ENCODE peak calls at places on chromosome 4, in five cellular contexts. One of them, this sample, is unnamed.

GRCh38 chr4:170005472-170005871 is 20.7 kb downstream of the MFAP3L start:
- DNase-seq in NCI-H1417: peak
- DNase-seq in T-helper 2 cell: no peak
- DNase-seq in NCI-H345: no peak
- DNase-seq in T-helper 1 cell: no peak
- DNase-seq in this sample: no peak

GRCh38 chr4:3324093-3324815 is 31.4 kb downstream of the RGS12 start:
- DNase-seq in NCI-H1417: no peak
- DNase-seq in T-helper 2 cell: no peak
- DNase-seq in NCI-H345: no peak
- DNase-seq in T-helper 1 cell: no peak
- DNase-seq in this sample: no peak

GRCh38 chr4:76485450-76485849 is 50.4 kb downstream of the SHROOM3 start:
- DNase-seq in NCI-H1417: no peak
- DNase-seq in T-helper 2 cell: no peak
- DNase-seq in NCI-H345: peak
- DNase-seq in T-helper 1 cell: no peak
- DNase-seq in this sample: no peak

GRCh38 chr4:171813195-171813955 is at the start of gene GALNTL6:
- DNase-seq in NCI-H1417: no peak
- DNase-seq in T-helper 2 cell: no peak
- DNase-seq in NCI-H345: peak
- DNase-seq in T-helper 1 cell: no peak
- DNase-seq in this sample: peak

GRCh38 chr4:134862116-134862515 is 660.5 kb upstream of the PABPC4L start:
- DNase-seq in NCI-H1417: no peak
- DNase-seq in T-helper 2 cell: no peak
- DNase-seq in NCI-H345: no peak
- DNase-seq in T-helper 1 cell: no peak
- DNase-seq in this sample: no peak

GRCh38 chr4:71549516-71550160 is 210.8 kb downstream of the SLC4A4 start:
- DNase-seq in NCI-H1417: no peak
- DNase-seq in T-helper 2 cell: no peak
- DNase-seq in NCI-H345: no peak
- DNase-seq in T-helper 1 cell: no peak
- DNase-seq in this sample: no peak

GRCh38 chr4:85486425-85487101 is 11.6 kb downstream of the ARHGAP24 start:
- DNase-seq in NCI-H1417: no peak
- DNase-seq in T-helper 2 cell: peak
- DNase-seq in NCI-H345: no peak
- DNase-seq in T-helper 1 cell: no peak
- DNase-seq in this sample: no peak

GRCh38 chr4:91519155-91519554 is 784.6 kb upstream of the GRID2 start:
- DNase-seq in NCI-H1417: no peak
- DNase-seq in T-helper 2 cell: no peak
- DNase-seq in NCI-H345: no peak
- DNase-seq in T-helper 1 cell: no peak
- DNase-seq in this sample: no peak

GRCh38 chr4:15495621-15496020 is 25.9 kb downstream of the CC2D2A start:
- DNase-seq in NCI-H1417: no peak
- DNase-seq in T-helper 2 cell: no peak
- DNase-seq in NCI-H345: no peak
- DNase-seq in T-helper 1 cell: no peak
- DNase-seq in this sample: no peak

GRCh38 chr4:153750197-153750817 is 9.5 kb downstream of the RNF175 start:
- DNase-seq in NCI-H1417: peak
- DNase-seq in T-helper 2 cell: peak
- DNase-seq in NCI-H345: peak
- DNase-seq in T-helper 1 cell: peak
- DNase-seq in this sample: peak

GRCh38 chr4:55071951-55072350 is 53.4 kb downstream of the KDR start:
- DNase-seq in NCI-H1417: no peak
- DNase-seq in T-helper 2 cell: no peak
- DNase-seq in NCI-H345: no peak
- DNase-seq in T-helper 1 cell: no peak
- DNase-seq in this sample: no peak

GRCh38 chr4:99649778-99650177 is 7.8 kb downstream of the C4orf54 start:
- DNase-seq in NCI-H1417: no peak
- DNase-seq in T-helper 2 cell: no peak
- DNase-seq in NCI-H345: no peak
- DNase-seq in T-helper 1 cell: no peak
- DNase-seq in this sample: no peak

GRCh38 chr4:1246111-1246881 is 2.6 kb downstream of the CTBP1 start:
- DNase-seq in NCI-H1417: no peak
- DNase-seq in T-helper 2 cell: peak
- DNase-seq in NCI-H345: no peak
- DNase-seq in T-helper 1 cell: no peak
- DNase-seq in this sample: no peak

This sample was measured in amniotic stem cell.